ENCODE peak calls at places on chromosome 15, in four cellular contexts. One of them, this sample, is unnamed.

GRCh38 chr15:42102646-42103235 is 8.4 kb upstream of the PLA2G4D start:
- DNase-seq in coronary artery: no peak
- DNase-seq in transverse colon: no peak
- DNase-seq in neuronal stem cell: no peak
- DNase-seq in this sample: peak; percentile 17

GRCh38 chr15:81222007-81222406 is 25.3 kb downstream of the IL16 start:
- DNase-seq in coronary artery: no peak
- DNase-seq in neuronal stem cell: no peak
- DNase-seq in transverse colon: no peak
- DNase-seq in this sample: no peak

GRCh38 chr15:46277994-46278885 is 643.4 kb downstream of the SQOR start:
- DNase-seq in transverse colon: no peak
- DNase-seq in neuronal stem cell: no peak
- DNase-seq in coronary artery: no peak
- DNase-seq in this sample: no peak

GRCh38 chr15:31977812-31978662 is 52.3 kb upstream of the CHRNA7 start:
- DNase-seq in coronary artery: no peak
- DNase-seq in neuronal stem cell: peak; percentile 65
- DNase-seq in transverse colon: peak; percentile 69
- DNase-seq in this sample: peak; percentile 68

GRCh38 chr15:31338879-31339557 is 12.4 kb downstream of the KLF13 start:
- DNase-seq in coronary artery: peak; percentile 89
- DNase-seq in neuronal stem cell: no peak
- DNase-seq in transverse colon: no peak
- DNase-seq in this sample: no peak

GRCh38 chr15:59326856-59327255 is 45.8 kb downstream of the MYO1E start:
- DNase-seq in neuronal stem cell: no peak
- DNase-seq in transverse colon: peak; percentile 52
- DNase-seq in coronary artery: no peak
- DNase-seq in this sample: no peak

GRCh38 chr15:78364233-78364632 is 24.1 kb downstream of the CRABP1 start:
- DNase-seq in neuronal stem cell: no peak
- DNase-seq in coronary artery: no peak
- DNase-seq in transverse colon: no peak
- DNase-seq in this sample: no peak

GRCh38 chr15:32029862-32030781 is at the start of gene CHRNA7:
- DNase-seq in coronary artery: no peak
- DNase-seq in neuronal stem cell: peak; percentile 71
- DNase-seq in transverse colon: peak; percentile 65
- DNase-seq in this sample: peak; percentile 70

GRCh38 chr15:79316864-79317263 is 6.0 kb downstream of the TMED3 start:
- DNase-seq in neuronal stem cell: no peak
- DNase-seq in transverse colon: no peak
- DNase-seq in coronary artery: no peak
- DNase-seq in this sample: no peak

GRCh38 chr15:70315431-70315830 is 217.7 kb upstream of the TLE3 start:
- DNase-seq in coronary artery: no peak
- DNase-seq in transverse colon: no peak
- DNase-seq in neuronal stem cell: no peak
- DNase-seq in this sample: no peak

GRCh38 chr15:84099181-84099580 is 136.4 kb upstream of the GOLGA6L4 start:
- DNase-seq in coronary artery: no peak
- DNase-seq in transverse colon: peak; percentile 12
- DNase-seq in neuronal stem cell: no peak
- DNase-seq in this sample: no peak

GRCh38 chr15:57752840-57753239 is 46.3 kb downstream of the POLR2M start:
- DNase-seq in coronary artery: no peak
- DNase-seq in neuronal stem cell: no peak
- DNase-seq in transverse colon: no peak
- DNase-seq in this sample: no peak
- H3K27ac ChIP-seq in coronary artery: no peak overlapping the region
- H3K27ac ChIP-seq in neuronal stem cell: no peak overlapping the region
- H3K27ac ChIP-seq in transverse colon: peak overlapping the region; percentile 16
- H3K27ac ChIP-seq in this sample: no peak overlapping the region

GRCh38 chr15:97959738-97960363 is 652 bp upstream of the ARRDC4 start:
- DNase-seq in neuronal stem cell: no peak
- DNase-seq in coronary artery: no peak
- DNase-seq in transverse colon: peak; percentile 34
- DNase-seq in this sample: peak; percentile 45
- H3K27ac ChIP-seq in neuronal stem cell: no peak overlapping the region
- H3K27ac ChIP-seq in coronary artery: no peak overlapping the region
- H3K27ac ChIP-seq in transverse colon: peak overlapping the region; percentile 85
- H3K27ac ChIP-seq in this sample: peak overlapping the region; percentile 63

GRCh38 chr15:53829471-53829870 is 70.0 kb upstream of the WDR72 start:
- DNase-seq in transverse colon: no peak
- DNase-seq in coronary artery: no peak
- DNase-seq in neuronal stem cell: no peak
- DNase-seq in this sample: no peak

GRCh38 chr15:53833134-53833624 is 73.7 kb upstream of the WDR72 start:
- DNase-seq in transverse colon: no peak
- DNase-seq in coronary artery: no peak
- DNase-seq in neuronal stem cell: no peak
- DNase-seq in this sample: peak; percentile 50

GRCh38 chr15:53830707-53831386 is 71.4 kb upstream of the WDR72 start:
- DNase-seq in neuronal stem cell: no peak
- DNase-seq in transverse colon: peak; percentile 30
- DNase-seq in coronary artery: no peak
- DNase-seq in this sample: peak; percentile 54

GRCh38 chr15:53834214-53834613 is 74.8 kb upstream of the WDR72 start:
- DNase-seq in coronary artery: no peak
- DNase-seq in transverse colon: no peak
- DNase-seq in neuronal stem cell: no peak
- DNase-seq in this sample: no peak

GRCh38 chr15:53831907-53832793 is 72.7 kb upstream of the WDR72 start:
- DNase-seq in neuronal stem cell: no peak
- DNase-seq in transverse colon: no peak
- DNase-seq in coronary artery: no peak
- DNase-seq in this sample: peak; percentile 49
- H3K27ac ChIP-seq in neuronal stem cell: no peak overlapping the region
- H3K27ac ChIP-seq in transverse colon: peak overlapping the region; percentile 21
- H3K27ac ChIP-seq in coronary artery: no peak overlapping the region
- H3K27ac ChIP-seq in this sample: peak overlapping the region; percentile 29

DNA sequence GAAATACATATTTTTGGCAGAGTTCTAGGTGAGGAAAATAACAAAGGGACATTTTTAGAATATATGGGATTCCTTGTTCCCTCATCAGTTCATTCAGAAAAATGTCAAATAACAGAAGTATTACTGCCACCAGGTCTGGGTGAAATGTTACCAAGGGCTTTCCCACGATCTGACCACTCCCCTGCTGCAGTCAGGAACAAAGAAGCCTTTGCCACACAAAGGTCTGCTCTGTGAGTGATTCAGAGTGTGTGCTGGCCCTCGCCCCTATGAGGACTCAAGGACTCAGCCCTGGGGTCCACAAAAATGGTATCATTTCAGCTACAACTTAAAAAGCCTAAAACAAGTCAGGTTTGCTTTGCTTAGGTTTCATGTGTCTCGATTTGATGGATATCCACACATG is 5.0 kb downstream of the MKRN3 start:
- DNase-seq in neuronal stem cell: peak; percentile 30
- DNase-seq in coronary artery: no peak
- DNase-seq in transverse colon: no peak
- DNase-seq in this sample: no peak
- H3K27ac ChIP-seq in neuronal stem cell: peak overlapping the region; percentile 85
- H3K27ac ChIP-seq in coronary artery: no peak overlapping the region
- H3K27ac ChIP-seq in transverse colon: no peak overlapping the region
- H3K27ac ChIP-seq in this sample: no peak overlapping the region

GRCh38 chr15:98802187-98802586 is 153.8 kb downstream of the IGF1R start:
- DNase-seq in coronary artery: no peak
- DNase-seq in transverse colon: peak; percentile 51
- DNase-seq in neuronal stem cell: no peak
- DNase-seq in this sample: peak; percentile 25

GRCh38 chr15:98799991-98800390 is 151.7 kb downstream of the IGF1R start:
- DNase-seq in neuronal stem cell: no peak
- DNase-seq in coronary artery: peak; percentile 17
- DNase-seq in transverse colon: no peak
- DNase-seq in this sample: peak; percentile 25

GRCh38 chr15:98801234-98801561 is 152.9 kb downstream of the IGF1R start:
- DNase-seq in transverse colon: no peak
- DNase-seq in coronary artery: peak; percentile 17
- DNase-seq in neuronal stem cell: peak; percentile 62
- DNase-seq in this sample: no peak

GRCh38 chr15:98799461-98799971 is 151.2 kb downstream of the IGF1R start:
- DNase-seq in transverse colon: no peak
- DNase-seq in neuronal stem cell: no peak
- DNase-seq in coronary artery: peak; percentile 35
- DNase-seq in this sample: peak; percentile 41

DNA sequence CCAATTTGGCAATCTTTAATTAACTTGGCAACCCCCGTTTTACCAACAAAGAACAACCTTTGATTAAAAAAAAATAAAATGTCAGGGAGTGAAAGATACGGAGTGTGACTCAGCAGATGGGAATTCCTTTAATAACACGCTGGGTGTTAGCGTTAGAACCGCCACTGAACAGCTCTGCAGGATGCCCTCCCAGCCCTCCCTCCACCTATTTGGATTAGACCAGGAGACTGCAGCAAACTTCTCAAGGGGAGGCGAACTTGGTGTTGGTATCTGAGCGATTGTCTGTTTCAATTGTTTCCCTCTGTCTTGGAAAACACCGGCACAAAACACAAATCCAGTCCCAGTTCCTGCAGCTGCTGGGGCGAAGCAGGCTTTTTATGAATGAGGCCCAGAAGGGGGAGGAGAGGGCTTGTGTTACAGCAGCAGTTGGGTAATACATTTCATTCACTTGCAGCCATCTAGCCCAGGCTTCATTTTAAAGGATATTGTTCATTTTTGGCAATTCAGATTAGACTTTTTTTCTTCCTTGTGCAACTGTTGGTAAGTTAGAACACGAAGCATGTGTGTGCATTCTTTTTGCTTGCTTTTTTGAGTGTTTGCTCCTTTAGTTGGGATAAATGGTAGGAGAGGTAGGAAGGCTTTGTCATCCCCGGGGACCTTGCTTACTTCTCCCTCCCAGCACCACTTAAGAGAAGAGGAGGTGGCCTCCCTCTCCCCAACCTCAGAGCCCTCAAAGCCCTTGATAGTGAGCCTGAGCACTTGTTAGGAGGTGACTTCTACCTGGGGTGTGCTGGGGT is 152.3 kb downstream of the IGF1R start:
- DNase-seq in transverse colon: peak; percentile 47
- DNase-seq in coronary artery: peak; percentile 75
- DNase-seq in neuronal stem cell: peak; percentile 59
- DNase-seq in this sample: peak; percentile 69
- H3K27ac ChIP-seq in transverse colon: peak overlapping the region; percentile 78
- H3K27ac ChIP-seq in coronary artery: no peak overlapping the region
- H3K27ac ChIP-seq in neuronal stem cell: peak overlapping the region; percentile 39
- H3K27ac ChIP-seq in this sample: peak overlapping the region; percentile 23

DNA sequence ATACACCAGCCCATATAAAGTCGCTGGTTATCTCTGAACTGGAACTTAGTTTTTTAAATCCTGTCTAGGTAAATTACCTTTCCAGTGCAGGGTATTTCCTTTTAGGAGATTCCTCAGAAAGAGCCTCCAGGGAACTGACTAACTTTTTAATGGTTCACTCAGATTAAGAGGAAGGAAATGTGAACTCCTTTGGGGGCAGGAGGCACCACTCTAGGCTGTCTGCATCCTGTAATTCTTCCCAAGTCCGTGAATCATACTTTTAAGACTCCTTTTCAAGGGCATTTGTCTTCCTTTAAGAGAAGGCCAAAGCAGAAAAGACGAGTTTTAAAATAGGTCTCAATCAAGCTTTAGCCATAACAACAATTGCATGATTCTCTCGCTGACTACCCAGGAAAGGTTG is 871.2 kb upstream of the NR2F2 start:
- DNase-seq in transverse colon: no peak
- DNase-seq in neuronal stem cell: no peak
- DNase-seq in coronary artery: no peak
- DNase-seq in this sample: no peak
- H3K27ac ChIP-seq in transverse colon: no peak overlapping the region
- H3K27ac ChIP-seq in neuronal stem cell: no peak overlapping the region
- H3K27ac ChIP-seq in coronary artery: no peak overlapping the region
- H3K27ac ChIP-seq in this sample: no peak overlapping the region

DNA sequence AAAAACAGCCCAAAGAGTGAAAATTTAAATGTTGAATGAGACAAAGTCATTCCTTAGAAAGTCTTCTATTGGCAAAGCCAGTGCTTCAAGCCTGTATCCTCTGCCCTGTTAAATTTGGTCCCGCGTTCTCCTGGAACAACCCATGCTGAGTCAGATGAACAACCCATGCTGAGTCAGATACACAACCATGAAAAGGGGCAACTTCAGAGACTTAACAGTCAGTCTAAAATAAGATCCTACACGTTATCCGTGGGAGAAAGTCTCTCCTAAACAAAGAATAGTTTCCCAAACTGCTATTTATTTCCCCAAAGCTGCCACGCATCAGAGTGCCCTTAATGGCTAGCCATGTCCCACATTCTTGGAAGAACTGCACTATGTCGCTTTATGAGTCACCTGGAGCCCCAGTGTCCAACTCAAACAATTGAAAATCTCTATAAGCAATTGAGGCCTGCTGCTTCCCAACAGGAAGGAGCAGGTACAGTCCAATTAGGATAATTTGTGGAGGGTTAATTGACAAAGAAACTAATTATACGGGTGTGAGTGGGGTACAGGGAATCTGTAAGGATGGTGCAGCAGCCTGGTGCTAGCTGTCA is 66.1 kb downstream of the WHAMM start:
- DNase-seq in transverse colon: no peak
- DNase-seq in neuronal stem cell: no peak
- DNase-seq in coronary artery: no peak
- DNase-seq in this sample: no peak
- H3K27ac ChIP-seq in transverse colon: no peak overlapping the region
- H3K27ac ChIP-seq in neuronal stem cell: no peak overlapping the region
- H3K27ac ChIP-seq in coronary artery: no peak overlapping the region
- H3K27ac ChIP-seq in this sample: no peak overlapping the region

GRCh38 chr15:44028349-44028748 is 166.7 kb downstream of the FRMD5 start:
- DNase-seq in coronary artery: no peak
- DNase-seq in neuronal stem cell: no peak
- DNase-seq in transverse colon: no peak
- DNase-seq in this sample: no peak
- H3K27ac ChIP-seq in coronary artery: no peak overlapping the region
- H3K27ac ChIP-seq in neuronal stem cell: no peak overlapping the region
- H3K27ac ChIP-seq in transverse colon: no peak overlapping the region
- H3K27ac ChIP-seq in this sample: no peak overlapping the region

This sample was measured in colonic mucosa.